ENCODE peak calls at places on chromosomes 11 and 22, in ten cellular contexts. C, X, J, Y, M, V, R, G, S and O are unnamed samples.

GRCh38 chr11:46309669-46310288 is 32.3 kb downstream of the CREB3L1 start:
- DNase-seq in C (no peak), X (no peak), J (no peak), Y (no peak), M (no peak), V (no peak), R (peak), G (no peak), S (no peak), O (no peak)

GRCh38 chr11:16026849-16027248 is 329.5 kb downstream of the SOX6 start:
- DNase-seq in C (no peak), X (no peak), J (no peak), Y (no peak), M (no peak), V (no peak), R (no peak), G (no peak), S (no peak), O (no peak)

GRCh38 chr11:469684-470667 is 19.9 kb downstream of the PTDSS2 start:
- DNase-seq in C (peak), X (no peak), J (peak), Y (no peak), M (no peak), V (peak), R (no peak), G (no peak), S (no peak), O (peak)

GRCh38 chr11:118325283-118325682 is 17.2 kb downstream of the CD3D start:
- DNase-seq in C (no peak), X (no peak), J (no peak), Y (no peak), M (no peak), V (no peak), R (no peak), G (no peak), S (no peak), O (no peak)

GRCh38 chr22:33723915-33724314 is 196.4 kb downstream of the LARGE1 start:
- DNase-seq in C (no peak), X (no peak), J (no peak), Y (no peak), M (no peak), V (peak), R (peak), G (no peak), S (no peak), O (no peak)

GRCh38 chr11:110349109-110349996 is 52.9 kb upstream of the RDX start:
- DNase-seq in C (no peak), X (no peak), J (no peak), Y (no peak), M (no peak), V (no peak), R (no peak), G (no peak), S (no peak), O (no peak)

GRCh38 chr22:17171016-17171312 is 11.9 kb upstream of the HDHD5 start:
- DNase-seq in C (no peak), X (no peak), J (no peak), Y (no peak), M (no peak), V (no peak), R (no peak), G (no peak), S (no peak), O (no peak)

GRCh38 chr11:15053201-15053685 is 20.1 kb upstream of the CALCB start:
- DNase-seq in C (no peak), X (no peak), J (peak), Y (no peak), M (no peak), V (no peak), R (no peak), G (no peak), S (no peak), O (peak)

GRCh38 chr11:2096919-2097301 is 42.3 kb downstream of the IGF2 start:
- DNase-seq in C (no peak), X (no peak), J (no peak), Y (no peak), M (no peak), V (no peak), R (peak), G (no peak), S (no peak), O (peak)

GRCh38 chr22:46297151-46297819 is 615 bp downstream of the GTSE1 start:
- DNase-seq in C (no peak), X (peak), J (peak), Y (no peak), M (no peak), V (no peak), R (peak), G (peak), S (no peak), O (peak)

GRCh38 chr22:29716814-29717213 is 3.0 kb upstream of the CABP7 start:
- DNase-seq in C (peak), X (peak), J (peak), Y (no peak), M (peak), V (peak), R (peak), G (peak), S (peak), O (peak)

GRCh38 chr22:17920145-17920605 is 104.2 kb downstream of the MICAL3 start:
- DNase-seq in C (peak), X (no peak), J (peak), Y (no peak), M (peak), V (no peak), R (no peak), G (peak), S (no peak), O (no peak)

GRCh38 chr11:95453616-95454118 is 222.7 kb upstream of the SESN3 start:
- DNase-seq in C (peak), X (peak), J (no peak), Y (peak), M (peak), V (no peak), R (no peak), G (no peak), S (no peak), O (peak)

GRCh38 chr11:128130052-128130451 is 457.3 kb downstream of the ETS1 start:
- DNase-seq in C (no peak), X (no peak), J (no peak), Y (no peak), M (no peak), V (no peak), R (no peak), G (no peak), S (no peak), O (no peak)

GRCh38 chr11:129695543-129696308 is 119.9 kb upstream of the TMEM45B start:
- DNase-seq in C (peak), X (peak), J (peak), Y (peak), M (peak), V (no peak), R (peak), G (peak), S (no peak), O (peak)

GRCh38 chr11:133978816-133979215 is 22.0 kb upstream of the IGSF9B start:
- DNase-seq in C (no peak), X (no peak), J (no peak), Y (no peak), M (no peak), V (no peak), R (no peak), G (no peak), S (no peak), O (peak)

GRCh38 chr22:36385491-36386350 is 2.0 kb downstream of the MYH9 start:
- DNase-seq in C (peak), X (peak), J (peak), Y (no peak), M (peak), V (peak), R (peak), G (no peak), S (no peak), O (peak)

GRCh38 chr11:112539741-112540140 is 279.1 kb upstream of the PLET1 start:
- DNase-seq in C (no peak), X (no peak), J (no peak), Y (no peak), M (no peak), V (no peak), R (no peak), G (no peak), S (no peak), O (no peak)

GRCh38 chr11:87460269-87460668 is 422.5 kb downstream of the TMEM135 start:
- DNase-seq in C (no peak), X (no peak), J (no peak), Y (no peak), M (no peak), V (no peak), R (no peak), G (no peak), S (no peak), O (no peak)

GRCh38 chr11:1302041-1302460 is 7.4 kb downstream of the TOLLIP start:
- DNase-seq in C (no peak), X (no peak), J (no peak), Y (peak), M (no peak), V (no peak), R (no peak), G (no peak), S (no peak), O (no peak)

GRCh38 chr11:34305095-34305692 is 52.6 kb downstream of the ABTB2 start:
- DNase-seq in C (no peak), X (no peak), J (no peak), Y (no peak), M (no peak), V (no peak), R (no peak), G (no peak), S (peak), O (peak)

GRCh38 chr11:7046474-7046873 is 26.2 kb downstream of the NLRP14 start:
- DNase-seq in C (peak), X (no peak), J (peak), Y (no peak), M (no peak), V (no peak), R (no peak), G (no peak), S (peak), O (peak)

GRCh38 chr11:26199341-26199740 is 132.6 kb upstream of the ANO3 start:
- DNase-seq in C (peak), X (no peak), J (no peak), Y (no peak), M (no peak), V (no peak), R (no peak), G (no peak), S (no peak), O (peak)

GRCh38 chr11:90803366-90803765 is 580.5 kb upstream of the CHORDC1 start:
- DNase-seq in C (no peak), X (no peak), J (no peak), Y (no peak), M (no peak), V (no peak), R (no peak), G (no peak), S (no peak), O (no peak)

GRCh38 chr11:74749127-74749964 is 697 bp downstream of the RNF169 start:
- DNase-seq in C (peak), X (peak), J (peak), Y (peak), M (peak), V (peak), R (peak), G (peak), S (no peak), O (peak)

GRCh38 chr22:22813126-22814075 is 74.2 kb upstream of the IGLL5 start:
- DNase-seq in C (no peak), X (no peak), J (no peak), Y (no peak), M (no peak), V (no peak), R (no peak), G (no peak), S (no peak), O (no peak)

GRCh38 chr22:36136475-36136874 is 24.1 kb downstream of the APOL3 start:
- DNase-seq in C (peak), X (no peak), J (peak), Y (no peak), M (peak), V (peak), R (no peak), G (no peak), S (no peak), O (peak)

GRCh38 chr11:92123540-92123939 is 101.1 kb upstream of the FAT3 start:
- DNase-seq in C (peak), X (no peak), J (peak), Y (no peak), M (no peak), V (no peak), R (no peak), G (no peak), S (peak), O (peak)

GRCh38 chr22:37599161-37599560 is 9.5 kb upstream of the GGA1 start:
- DNase-seq in C (no peak), X (no peak), J (peak), Y (no peak), M (no peak), V (peak), R (no peak), G (no peak), S (no peak), O (no peak)

GRCh38 chr22:40951795-40952602 is 821 bp downstream of the RBX1 start:
- DNase-seq in C (no peak), X (no peak), J (no peak), Y (no peak), M (no peak), V (no peak), R (no peak), G (no peak), S (no peak), O (peak)

GRCh38 chr11:102267602-102268001 is 49.7 kb upstream of the BIRC3 start:
- DNase-seq in C (no peak), X (no peak), J (peak), Y (no peak), M (no peak), V (no peak), R (no peak), G (no peak), S (no peak), O (peak)

GRCh38 chr11:128553662-128554392 is 33.5 kb downstream of the ETS1 start:
- DNase-seq in C (peak), X (no peak), J (no peak), Y (no peak), M (no peak), V (no peak), R (peak), G (no peak), S (no peak), O (no peak)

GRCh38 chr11:69157156-69157821 is 1.6 kb downstream of the SMIM38 start:
- DNase-seq in C (peak), X (no peak), J (no peak), Y (no peak), M (peak), V (no peak), R (no peak), G (no peak), S (no peak), O (peak)

GRCh38 chr11:130488187-130489026 is 40.0 kb downstream of the ADAMTS15 start:
- DNase-seq in C (no peak), X (no peak), J (no peak), Y (no peak), M (no peak), V (no peak), R (peak), G (no peak), S (no peak), O (no peak)

GRCh38 chr11:34916810-34917780 is 677 bp downstream of the PDHX start:
- DNase-seq in C (peak), X (peak), J (no peak), Y (no peak), M (no peak), V (no peak), R (no peak), G (peak), S (no peak), O (peak)

GRCh38 chr22:28594784-28595324 is 84.8 kb downstream of the TTC28 start:
- DNase-seq in C (peak), X (peak), J (peak), Y (no peak), M (no peak), V (no peak), R (peak), G (peak), S (peak), O (peak)

GRCh38 chr11:22193348-22194051 is 615 bp downstream of the ANO5 start:
- DNase-seq in C (no peak), X (peak), J (no peak), Y (peak), M (peak), V (peak), R (no peak), G (peak), S (no peak), O (no peak)

DNA sequence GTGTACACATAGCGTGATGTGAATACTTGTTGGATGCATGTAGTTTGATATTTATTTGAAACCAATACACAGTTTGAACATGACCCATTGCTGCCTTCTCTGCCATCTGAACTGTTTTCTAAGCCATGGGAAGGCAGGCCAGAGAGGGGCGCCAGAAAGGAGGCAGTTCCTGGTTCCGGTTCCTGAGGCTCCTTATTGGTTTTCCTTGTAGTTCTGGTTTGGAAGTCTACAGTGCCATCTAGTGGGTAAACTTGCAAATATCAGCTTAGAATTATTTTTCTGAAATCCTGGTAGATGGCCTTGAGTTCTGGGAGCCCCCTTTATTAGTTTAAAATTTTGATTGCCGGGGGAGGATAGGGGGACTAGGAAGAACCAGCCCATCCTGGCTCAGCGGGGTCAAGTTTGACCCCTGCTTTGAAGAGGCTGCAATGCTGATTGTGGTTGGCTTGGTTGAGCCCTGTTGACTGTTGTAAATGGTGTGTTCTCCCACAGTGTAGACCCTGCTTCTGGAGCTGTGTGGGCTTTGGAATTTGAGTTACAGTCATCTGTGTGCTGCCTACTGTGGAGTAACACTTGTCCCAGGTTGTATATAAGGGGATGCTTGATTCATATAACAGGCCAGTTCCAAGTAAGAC is 48.4 kb downstream of the GRAMD1B start:
- DNase-seq in C (peak), X (peak), J (peak), Y (no peak), M (peak), V (no peak), R (peak), G (peak), S (peak), O (peak)
- H3K4me3 ChIP-seq in C (no peak), X (no peak), J (no peak), Y (no peak), M (no peak), V (no peak), R (peak), G (no peak), S (no peak), O (no peak)

GRCh38 chr22:25972397-25972796 is 196.9 kb upstream of the SEZ6L start:
- DNase-seq in C (no peak), X (no peak), J (no peak), Y (no peak), M (no peak), V (no peak), R (no peak), G (no peak), S (no peak), O (no peak)

GRCh38 chr22:25969901-25970300 is 199.4 kb upstream of the SEZ6L start:
- DNase-seq in C (no peak), X (no peak), J (no peak), Y (no peak), M (no peak), V (no peak), R (no peak), G (no peak), S (no peak), O (no peak)

GRCh38 chr22:25970348-25970995 is 198.8 kb upstream of the SEZ6L start:
- DNase-seq in C (no peak), X (no peak), J (no peak), Y (no peak), M (peak), V (no peak), R (no peak), G (peak), S (no peak), O (no peak)

GRCh38 chr22:25969286-25969685 is 200.0 kb upstream of the SEZ6L start:
- DNase-seq in C (no peak), X (no peak), J (no peak), Y (no peak), M (no peak), V (no peak), R (no peak), G (no peak), S (no peak), O (no peak)

DNA sequence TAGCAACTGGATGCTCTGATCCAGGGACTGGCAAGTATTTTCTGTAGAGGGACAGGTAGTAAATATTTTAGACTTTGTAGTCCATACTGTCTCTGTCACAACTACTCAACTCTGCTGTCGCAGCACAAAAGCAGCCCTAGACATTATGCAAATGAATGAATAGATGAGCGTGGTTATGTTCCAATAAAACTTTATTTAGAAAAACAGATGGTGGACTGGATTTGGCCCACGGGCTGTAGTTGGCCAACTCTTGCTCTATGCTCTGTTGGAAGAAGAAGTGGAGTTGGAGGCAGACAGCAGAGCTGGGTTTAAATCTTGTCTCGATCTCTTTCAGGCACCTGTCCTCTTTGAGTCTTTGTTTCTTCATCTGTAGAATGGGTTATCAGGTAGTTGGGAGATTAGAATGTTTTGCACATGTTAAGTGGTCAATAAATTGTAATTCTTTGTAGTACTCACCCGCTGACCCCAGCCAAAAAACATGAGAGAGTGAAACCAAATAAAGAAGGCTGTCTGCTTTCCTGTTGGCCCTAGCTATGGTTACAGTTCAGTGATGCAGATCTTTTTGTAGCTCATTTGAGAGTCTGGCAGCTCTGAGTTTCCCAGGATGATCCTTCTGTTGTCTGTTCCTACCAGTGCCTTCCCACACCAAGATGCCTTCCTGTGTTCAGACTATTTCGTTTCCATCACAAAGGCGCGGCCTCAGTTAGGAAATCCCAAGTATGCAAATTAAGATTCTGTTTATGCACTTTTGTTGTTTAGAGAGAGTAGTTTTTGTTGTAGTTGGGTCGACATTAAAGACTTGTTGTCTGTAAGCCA is 198.1 kb upstream of the SEZ6L start:
- DNase-seq in C (no peak), X (no peak), J (no peak), Y (no peak), M (no peak), V (no peak), R (no peak), G (no peak), S (no peak), O (no peak)
- H3K4me3 ChIP-seq in C (no peak), X (no peak), J (no peak), Y (no peak), M (no peak), V (no peak), R (no peak), G (no peak), S (no peak), O (no peak)

DNA sequence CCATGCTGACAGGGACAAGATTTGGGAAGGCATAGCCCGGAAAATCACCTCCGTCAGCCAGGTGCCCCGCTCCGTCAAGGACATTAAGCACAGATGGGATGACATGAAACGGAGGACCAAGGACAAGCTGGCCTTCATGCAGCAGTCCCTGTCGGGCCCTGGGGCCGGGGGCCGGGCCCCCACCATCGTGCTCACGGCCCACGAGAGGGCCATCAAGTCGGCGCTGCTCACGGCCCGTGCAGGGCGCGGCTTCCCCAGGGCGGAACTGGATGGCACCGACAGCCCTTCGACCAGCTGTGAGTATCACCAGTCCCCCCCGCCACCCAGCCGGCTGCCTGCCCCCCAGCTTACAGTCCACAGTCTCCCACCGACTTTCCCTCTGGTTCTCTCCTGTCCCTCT is 62.6 kb downstream of the PRDM11 start:
- DNase-seq in C (no peak), X (no peak), J (no peak), Y (no peak), M (no peak), V (no peak), R (no peak), G (no peak), S (no peak), O (no peak)
- H3K4me3 ChIP-seq in C (no peak), X (no peak), J (no peak), Y (no peak), M (no peak), V (no peak), R (no peak), G (no peak), S (no peak), O (no peak)

DNA sequence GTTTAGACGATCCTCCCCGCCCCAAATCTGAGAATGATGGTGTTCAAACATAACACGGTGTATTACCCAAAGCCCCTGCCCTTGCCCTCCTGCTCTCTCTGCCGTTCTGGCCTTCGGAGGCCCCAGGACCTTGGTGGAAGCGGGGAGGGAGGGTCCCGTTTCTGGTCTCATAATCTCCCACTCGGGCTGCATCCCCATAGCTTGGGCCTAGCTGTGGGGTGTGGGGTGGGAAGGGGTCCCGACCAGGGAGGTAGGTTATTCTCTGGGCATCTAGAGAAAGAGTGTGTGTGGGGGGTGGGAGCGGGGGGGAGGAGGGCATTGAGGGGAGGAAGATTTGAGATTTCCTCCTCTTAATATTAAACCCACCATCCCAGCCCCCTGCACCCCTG is 2.3 kb downstream of the PKNOX2 start:
- DNase-seq in C (no peak), X (no peak), J (no peak), Y (peak), M (no peak), V (no peak), R (no peak), G (no peak), S (no peak), O (no peak)
- H3K4me3 ChIP-seq in C (peak), X (peak), J (peak), Y (no peak), M (peak), V (peak), R (no peak), G (peak), S (no peak), O (no peak)